ENCODE peak calls at places on chromosomes 16 and 17, in eight cellular contexts. H, L, A, X, C, G, Q and O are unnamed samples.

GRCh38 chr17:3559270-3559645 is 1.6 kb upstream of the TRPV3 start:
- DNase-seq in H (no peak), L (no peak), A (no peak), X (no peak), C (no peak), G (no peak), Q (no peak), O (no peak)

GRCh38 chr16:30186782-30187555 is 3.6 kb downstream of the CORO1A start:
- DNase-seq in H (no peak), L (peak; percentile 82), A (peak; percentile 84), X (peak; percentile 87), C (no peak), G (peak; percentile 34), Q (peak; percentile 76), O (no peak)

GRCh38 chr17:6507535-6507934 is 48.8 kb downstream of the PITPNM3 start:
- DNase-seq in H (no peak), L (no peak), A (no peak), X (no peak), C (peak; percentile 76), G (peak; percentile 85), Q (no peak), O (peak; percentile 69)

GRCh38 chr16:84449156-84450140 is 55.0 kb downstream of the MEAK7 start:
- DNase-seq in H (no peak), L (no peak), A (no peak), X (no peak), C (no peak), G (no peak), Q (no peak), O (no peak)

GRCh38 chr17:78806451-78806850 is 24.4 kb upstream of the CYTH1 start:
- DNase-seq in H (no peak), L (no peak), A (no peak), X (no peak), C (no peak), G (peak; percentile 15), Q (no peak), O (no peak)

GRCh38 chr16:14501331-14502255 is 128.5 kb downstream of the PARN start:
- DNase-seq in H (no peak), L (peak; percentile 25), A (no peak), X (peak; percentile 38), C (peak; percentile 89), G (peak; percentile 97), Q (peak; percentile 64), O (peak; percentile 95)

GRCh38 chr16:78780808-78781207 is 681.4 kb downstream of the WWOX start:
- DNase-seq in H (no peak), L (no peak), A (no peak), X (no peak), C (no peak), G (no peak), Q (no peak), O (no peak)

GRCh38 chr17:69141802-69142472 is at the start of gene ABCA6:
- DNase-seq in H (no peak), L (no peak), A (no peak), X (no peak), C (peak; percentile 19), G (peak; percentile 92), Q (no peak), O (no peak)

GRCh38 chr17:19663097-19663496 is 14.5 kb downstream of the ALDH3A2 start:
- DNase-seq in H (no peak), L (no peak), A (no peak), X (no peak), C (no peak), G (no peak), Q (no peak), O (no peak)